ENCODE peak calls at places on chromosomes 3 and 15, in four cellular contexts. Z is AG04450, V is cardiac muscle cell, F is OCI-LY7. D is an unnamed sample.
A peak's percentile ranks its signal among the peaks of the same experiment; 100 is the strongest.

GRCh38 chr3:128238100-128238459 is 84.8 kb downstream of the EEFSEC start:
- DNase-seq in Z (no peak), V (no peak), F (no peak), D (no peak)

GRCh38 chr3:107942244-107942643 is 148.6 kb downstream of the CD47 start:
- DNase-seq in Z (no peak), V (no peak), F (no peak), D (no peak)

GRCh38 chr3:126432901-126433480 is 38.3 kb downstream of the CFAP100 start:
- DNase-seq in V (no peak), Z (no peak), F (no peak), D (no peak)

GRCh38 chr3:37072892-37073291 is 79.6 kb downstream of the MLH1 start:
- DNase-seq in F (no peak), V (no peak), Z (peak; percentile 83), D (no peak)

GRCh38 chr15:75532413-75533250 is 46.5 kb downstream of the PTPN9 start:
- DNase-seq in Z (peak; percentile 70), V (peak; percentile 67), F (peak; percentile 16), D (no peak)

GRCh38 chr3:195540526-195540925 is 2.6 kb downstream of the PPP1R2 start:
- DNase-seq in Z (no peak), F (peak; percentile 48), V (no peak), D (no peak)

GRCh38 chr15:63371297-63371918 is 10.2 kb downstream of the CA12 start:
- DNase-seq in Z (no peak), V (no peak), F (no peak), D (no peak)

GRCh38 chr15:52227456-52227855 is 36.3 kb upstream of the GNB5 start:
- DNase-seq in F (peak; percentile 92), V (peak; percentile 81), Z (peak; percentile 75), D (peak; percentile 88)

GRCh38 chr15:63380151-63380827 is 1.4 kb downstream of the CA12 start:
- DNase-seq in V (no peak), Z (no peak), F (no peak), D (no peak)

GRCh38 chr15:43958894-43959330 is 132.1 kb downstream of the WDR76 start:
- DNase-seq in V (no peak), Z (peak; percentile 79), F (no peak), D (no peak)

GRCh38 chr15:101528108-101528916 is 38.8 kb upstream of the PCSK6 start:
- DNase-seq in V (no peak), Z (no peak), F (no peak), D (no peak)

GRCh38 chr3:11556851-11557644 is 86.7 kb downstream of the VGLL4 start:
- DNase-seq in F (no peak), Z (peak; percentile 61), V (no peak), D (no peak)

GRCh38 chr3:127735767-127736693 is 63.3 kb downstream of the ABTB1 start:
- DNase-seq in V (no peak), F (peak; percentile 88), Z (peak; percentile 44), D (peak; percentile 75)

GRCh38 chr3:140344601-140345000 is 333.3 kb upstream of the TRIM42 start:
- DNase-seq in Z (no peak), V (no peak), F (no peak), D (no peak)

GRCh38 chr3:192449036-192449435 is 278.3 kb downstream of the FGF12 start:
- DNase-seq in Z (no peak), F (no peak), V (no peak), D (no peak)

GRCh38 chr15:57345584-57345983 is 30.7 kb upstream of the CGNL1 start:
- DNase-seq in F (no peak), V (peak; percentile 68), Z (no peak), D (no peak)

GRCh38 chr3:113783463-113783862 is 36.6 kb downstream of the ATP6V1A start:
- DNase-seq in Z (peak; percentile 91), F (no peak), V (no peak), D (no peak)

GRCh38 chr3:171181907-171182690 is 155.6 kb upstream of the SLC2A2 start:
- DNase-seq in Z (no peak), V (no peak), F (no peak), D (no peak)

GRCh38 chr3:64187065-64187959 is 38.0 kb downstream of the PRICKLE2 start:
- DNase-seq in Z (peak; percentile 95), F (no peak), V (peak; percentile 14), D (no peak)

GRCh38 chr3:132256984-132257383 is 60.2 kb upstream of the ACP3 start:
- DNase-seq in Z (peak; percentile 7), F (peak; percentile 6), V (peak; percentile 79), D (no peak)

GRCh38 chr3:125107861-125108567 is 52.2 kb upstream of the HEG1 start:
- DNase-seq in F (no peak), V (no peak), Z (peak; percentile 77), D (peak; percentile 81)

GRCh38 chr15:66941791-66942190 is 123.6 kb upstream of the SMAD3 start:
- DNase-seq in V (no peak), Z (no peak), F (no peak), D (no peak)

GRCh38 chr3:55416381-55416821 is 70.7 kb downstream of the WNT5A start:
- DNase-seq in V (no peak), Z (peak; percentile 74), F (no peak), D (no peak)

GRCh38 chr15:22961661-22962221 is 18.4 kb downstream of the CYFIP1 start:
- DNase-seq in V (no peak), F (no peak), Z (no peak), D (no peak)

GRCh38 chr3:155581579-155581978 is 163.3 kb downstream of the PLCH1 start:
- DNase-seq in V (no peak), F (no peak), Z (no peak), D (no peak)

GRCh38 chr3:171781711-171782127 is 28.6 kb downstream of the PLD1 start:
- DNase-seq in Z (peak; percentile 74), V (no peak), F (no peak), D (no peak)

GRCh38 chr15:89978914-89979313 is 22.2 kb upstream of the ZNF710 start:
- DNase-seq in Z (no peak), V (no peak), F (no peak), D (no peak)

GRCh38 chr3:130490246-130490645 is 26.7 kb upstream of the COL6A6 start:
- DNase-seq in F (no peak), Z (no peak), V (no peak), D (no peak)

GRCh38 chr15:44694416-44694815 is 16.7 kb downstream of the PATL2 start:
- DNase-seq in V (no peak), F (no peak), Z (no peak), D (no peak)

GRCh38 chr3:123758081-123758564 is 126.0 kb downstream of the MYLK start:
- DNase-seq in Z (no peak), V (no peak), F (no peak), D (no peak)

GRCh38 chr3:192986399-192986798 is 68.7 kb upstream of the MB21D2 start:
- DNase-seq in F (no peak), Z (no peak), V (no peak), D (no peak)

GRCh38 chr3:9201895-9202294 is 47.6 kb downstream of the SRGAP3 start:
- DNase-seq in F (no peak), V (no peak), Z (no peak), D (no peak)

GRCh38 chr3:9202546-9202945 is 46.9 kb downstream of the SRGAP3 start:
- DNase-seq in F (no peak), V (no peak), Z (no peak), D (no peak)

GRCh38 chr3:9203317-9203716 is 46.1 kb downstream of the SRGAP3 start:
- DNase-seq in Z (no peak), F (no peak), V (no peak), D (no peak)

GRCh38 chr3:9198805-9199386 is 50.5 kb downstream of the SRGAP3 start:
- DNase-seq in F (no peak), Z (no peak), V (peak; percentile 46), D (no peak)

DNA sequence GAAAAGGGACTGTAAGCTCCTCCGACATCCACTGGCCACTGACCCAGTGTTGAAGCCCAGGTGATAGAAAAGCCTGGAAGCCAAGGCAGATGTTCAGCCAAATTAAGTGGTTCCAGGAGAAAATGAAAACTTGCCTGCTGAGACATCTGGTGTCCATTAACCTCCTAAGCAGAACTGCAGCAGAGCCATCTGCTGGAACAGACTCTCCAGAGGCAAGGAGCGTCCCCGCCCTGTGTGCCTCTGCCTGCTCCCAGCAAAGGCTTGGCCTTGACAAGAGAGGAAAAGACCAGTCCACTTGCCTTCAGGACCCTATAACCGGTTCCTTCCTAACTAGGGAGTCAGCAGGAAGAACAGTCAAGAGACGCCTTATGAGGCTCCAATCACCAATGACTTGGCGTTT is 48.2 kb downstream of the SRGAP3 start:
- DNase-seq in F (no peak), V (no peak), Z (no peak), D (no peak)
- TF ChIP-seq CTCF in F (no peak), V (no peak), Z (no peak), D (no peak)

GRCh38 chr3:18445421-18446066 is 20.4 kb upstream of the SATB1 start:
- DNase-seq in Z (no peak), F (no peak), V (no peak), D (no peak)
- H3K4me3 ChIP-seq in Z (peak overlapping the region; percentile 41), F (peak overlapping the region; percentile 51), V (peak overlapping the region; percentile 87), D (no peak overlapping the region)

GRCh38 chr15:62058327-62059028 is 1.8 kb downstream of the VPS13C start:
- DNase-seq in V (no peak), Z (no peak), F (no peak), D (no peak)

GRCh38 chr15:62059108-62059817 is 984 bp downstream of the VPS13C start:
- DNase-seq in F (peak; percentile 23), V (no peak), Z (no peak), D (no peak)

GRCh38 chr15:62059818-62060115 is 480 bp downstream of the VPS13C start:
- DNase-seq in Z (no peak), F (peak; percentile 80), V (peak; percentile 54), D (peak; percentile 83)

GRCh38 chr15:62060896-62061280 is 641 bp upstream of the VPS13C start:
- DNase-seq in V (no peak), F (no peak), Z (no peak), D (no peak)

DNA sequence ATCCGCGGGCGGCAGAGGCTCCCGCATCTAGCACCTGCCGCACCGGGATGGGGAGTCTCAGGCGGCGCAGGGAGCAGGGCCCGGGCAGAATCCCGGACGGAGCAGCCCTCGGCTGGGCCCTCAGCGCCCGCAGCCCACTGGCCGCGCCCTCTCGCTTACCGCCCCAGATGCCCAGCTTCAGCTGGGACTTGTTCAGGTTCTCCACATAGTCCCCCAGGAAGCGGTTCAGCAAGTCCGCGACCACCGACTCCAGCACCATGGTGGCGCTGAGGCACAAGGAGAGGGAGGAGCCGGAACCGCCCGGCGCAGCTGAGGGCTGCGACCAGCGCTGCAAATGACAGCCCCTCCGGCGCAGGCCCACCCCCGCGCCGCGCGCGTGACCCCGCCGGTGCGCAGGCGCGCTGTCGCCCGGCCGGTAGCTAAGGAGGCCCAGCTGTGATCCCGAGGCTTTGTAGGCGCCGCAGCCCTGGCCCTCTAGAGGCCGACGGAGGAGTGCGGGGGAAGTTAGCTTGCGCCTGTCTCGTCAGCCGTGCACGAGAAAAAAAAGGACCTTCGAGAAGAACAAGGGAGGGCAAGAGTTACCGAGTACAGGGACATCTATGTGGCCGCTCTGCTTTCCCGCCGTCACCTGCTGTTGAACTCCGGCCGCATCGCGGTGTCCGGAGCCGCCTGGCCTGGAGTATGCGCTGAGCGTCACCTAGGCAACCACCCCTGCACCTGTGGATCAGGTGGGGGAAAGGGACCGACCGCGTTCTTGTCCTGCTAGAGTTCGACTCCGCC is at the start of gene VPS13C:
- DNase-seq in F (peak; percentile 95), V (peak; percentile 95), Z (peak; percentile 84), D (peak; percentile 87)
- TF ChIP-seq CTCF in F (peak; percentile 79), V (peak; percentile 75), Z (peak; percentile 82), D (peak; percentile 83)

DNA sequence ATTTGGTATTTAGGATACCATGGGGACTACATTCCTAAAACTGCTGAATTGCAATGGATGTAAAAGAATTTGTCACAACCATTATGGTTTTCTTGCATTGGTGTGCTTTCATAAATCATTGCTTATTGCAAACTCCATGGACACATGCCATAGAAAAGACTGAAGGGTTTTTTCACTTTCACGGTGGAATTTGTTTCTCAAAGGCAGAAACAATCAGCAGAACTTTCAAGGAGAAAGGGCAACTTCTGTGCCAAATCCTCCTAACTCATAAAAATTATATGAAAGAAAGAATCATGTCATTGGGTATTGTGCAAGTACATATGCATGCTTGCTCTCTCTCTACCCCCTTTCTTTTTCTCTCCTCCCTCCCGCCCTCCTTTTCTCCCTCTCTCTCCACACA is 492.3 kb downstream of the TUSC7 start:
- DNase-seq in V (no peak), F (no peak), Z (no peak), D (no peak)
- H3K4me3 ChIP-seq in V (no peak overlapping the region), F (no peak overlapping the region), Z (no peak overlapping the region), D (no peak overlapping the region)